ENCODE peak calls at places on chromosomes 6 and 20, in ten cellular contexts. M, R, T, N, G, F, A, P, U and E are unnamed samples. For H3K27me3, the result is how much of the 10 kb centered on the place peaks cover.

GRCh38 chr20:15449061-15449460 is 1111.6 kb upstream of the FLRT3 start:
- DNase-seq in F (no peak), G (no peak), R (no peak), A (no peak), T (no peak), N (no peak), M (no peak), P (no peak), U (no peak), E (no peak)

GRCh38 chr6:112144145-112144926 is 56.9 kb downstream of the FAM229B start:
- DNase-seq in M (no peak), U (no peak), R (no peak), T (no peak), A (no peak), G (no peak), F (no peak), P (no peak), N (no peak), E (no peak)

GRCh38 chr6:36118550-36119107 is 11.7 kb upstream of the MAPK13 start:
- DNase-seq in A (peak), U (no peak), N (no peak), F (no peak), T (no peak), R (no peak), P (peak), M (peak), G (peak), E (no peak)

GRCh38 chr6:112933947-112934346 is 586.8 kb downstream of the RFPL4B start:
- DNase-seq in R (no peak), F (no peak), N (peak), T (no peak), G (no peak), U (no peak), A (no peak), M (no peak), P (peak), E (no peak)

GRCh38 chr6:104958720-104959452 is 2.0 kb downstream of the LIN28B start:
- DNase-seq in T (no peak), N (no peak), A (no peak), G (no peak), U (no peak), M (no peak), R (no peak), F (no peak), P (no peak), E (no peak)

GRCh38 chr6:33818293-33818692 is 14.5 kb upstream of the MLN start:
- DNase-seq in G (no peak), A (no peak), P (no peak), F (no peak), R (no peak), U (no peak), T (no peak), M (no peak), N (no peak), E (no peak)

GRCh38 chr20:63738687-63739128 is 868 bp upstream of the SLC2A4RG start:
- DNase-seq in T (peak), A (peak), P (no peak), R (no peak), N (no peak), U (peak), G (no peak), F (no peak), M (peak), E (no peak)

GRCh38 chr6:152263582-152263981 is 373.6 kb downstream of the SYNE1 start:
- DNase-seq in R (no peak), U (no peak), N (no peak), M (no peak), G (no peak), T (no peak), F (no peak), P (no peak), A (no peak), E (no peak)

GRCh38 chr20:25274481-25274880 is 26.6 kb downstream of the PYGB start:
- DNase-seq in P (no peak), A (peak), G (no peak), N (no peak), T (peak), R (no peak), U (no peak), M (no peak), F (no peak), E (no peak)

GRCh38 chr20:23308908-23309307 is 41.7 kb upstream of the NXT1 start:
- DNase-seq in G (no peak), F (no peak), T (no peak), A (no peak), M (no peak), N (no peak), U (no peak), R (no peak), P (no peak), E (no peak)

GRCh38 chr6:73177221-73177944 is 47.9 kb downstream of the KHDC1L start:
- DNase-seq in R (no peak), G (no peak), P (no peak), N (no peak), M (no peak), A (no peak), F (no peak), T (no peak), U (no peak), E (no peak)

GRCh38 chr6:56951049-56951816 is 3.7 kb upstream of the BEND6 start:
- DNase-seq in P (no peak), N (no peak), U (peak), A (no peak), F (no peak), M (no peak), R (no peak), T (no peak), G (no peak), E (no peak)

GRCh38 chr6:128740951-128741350 is 142.0 kb upstream of the LAMA2 start:
- DNase-seq in U (peak), P (no peak), N (no peak), M (no peak), F (no peak), T (no peak), G (no peak), R (no peak), A (no peak), E (no peak)

GRCh38 chr6:143362192-143362558 is 88.3 kb downstream of the ADAT2 start:
- DNase-seq in N (no peak), F (no peak), P (no peak), R (no peak), G (no peak), T (no peak), M (no peak), U (no peak), A (no peak), E (no peak)

GRCh38 chr6:24323632-24324337 is 34.1 kb downstream of the DCDC2 start:
- DNase-seq in G (no peak), M (no peak), T (no peak), A (no peak), U (peak), P (no peak), R (no peak), F (no peak), N (peak), E (no peak)

GRCh38 chr20:52017669-52018317 is 173.8 kb downstream of the ZFP64 start:
- DNase-seq in R (no peak), N (no peak), P (no peak), U (no peak), T (no peak), G (no peak), M (no peak), F (no peak), A (no peak), E (no peak)

GRCh38 chr20:33062750-33063149 is 9.0 kb downstream of the BPIFB3 start:
- DNase-seq in M (no peak), P (no peak), U (no peak), T (no peak), R (no peak), A (no peak), N (no peak), F (no peak), G (no peak), E (no peak)

GRCh38 chr6:35719830-35720733 is 16.8 kb upstream of the ARMC12 start:
- DNase-seq in A (peak), M (peak), T (peak), U (peak), P (peak), N (no peak), R (peak), G (peak), F (peak), E (no peak)

GRCh38 chr6:16762547-16763477 is 1.6 kb upstream of the ATXN1 start:
- DNase-seq in G (peak), N (peak), R (peak), T (peak), U (peak), M (peak), P (peak), F (no peak), A (peak), E (peak)

GRCh38 chr20:34090645-34091044 is 21.4 kb downstream of the EIF2S2 start:
- DNase-seq in M (no peak), N (no peak), F (no peak), R (no peak), T (no peak), U (no peak), G (no peak), A (no peak), P (no peak), E (no peak)

GRCh38 chr6:26044140-26045045 is 42.8 kb upstream of the HFE start:
- DNase-seq in G (peak), F (peak), U (peak), R (no peak), A (peak), P (no peak), N (no peak), T (no peak), M (peak), E (peak)

GRCh38 chr20:2208897-2209296 is 86.9 kb upstream of the TGM3 start:
- DNase-seq in G (no peak), P (no peak), T (no peak), A (no peak), U (no peak), M (no peak), R (no peak), F (no peak), N (no peak), E (no peak)
- H3K27me3 ChIP-seq in G (under half), P (under half), T (under half), A (under half), U (under half), M (under half), R (under half), F (under half), N (under half), E (under half)

GRCh38 chr6:166579234-166579575 is 7.3 kb downstream of the RAMACL start:
- DNase-seq in G (peak), M (no peak), U (peak), T (no peak), N (no peak), F (no peak), P (no peak), A (no peak), R (no peak), E (no peak)
- H3K27me3 ChIP-seq in G (under half), M (under half), U (under half), T (under half), N (under half), F (under half), P (under half), A (under half), R (under half), E (under half)

GRCh38 chr6:39520943-39521342 is 198.4 kb upstream of the KCNK16 start:
- DNase-seq in F (no peak), R (no peak), A (no peak), M (no peak), N (no peak), T (no peak), G (no peak), P (no peak), U (no peak), E (no peak)
- H3K27me3 ChIP-seq in F (under half), R (under half), A (under half), M (under half), N (under half), T (under half), G (under half), P (under half), U (under half), E (under half)

GRCh38 chr20:19009071-19009688 is 195.6 kb downstream of the SCP2D1 start:
- DNase-seq in P (no peak), U (no peak), G (no peak), F (no peak), N (no peak), M (no peak), T (no peak), R (no peak), A (no peak), E (no peak)

GRCh38 chr20:19004975-19005374 is 191.4 kb downstream of the SCP2D1 start:
- DNase-seq in P (no peak), N (no peak), F (no peak), U (no peak), T (no peak), A (no peak), R (no peak), M (no peak), G (no peak), E (no peak)

GRCh38 chr20:19003759-19004336 is 190.3 kb downstream of the SCP2D1 start:
- DNase-seq in N (no peak), R (no peak), M (no peak), F (peak), A (no peak), G (no peak), T (no peak), U (no peak), P (no peak), E (no peak)

GRCh38 chr20:19012671-19013070 is 199.1 kb downstream of the SCP2D1 start:
- DNase-seq in P (peak), R (no peak), M (peak), N (no peak), F (no peak), G (peak), U (no peak), A (no peak), T (no peak), E (no peak)

GRCh38 chr20:19008497-19008896 is 194.9 kb downstream of the SCP2D1 start:
- DNase-seq in M (no peak), N (no peak), F (no peak), R (no peak), U (no peak), G (no peak), P (no peak), A (no peak), T (no peak), E (no peak)
- H3K27me3 ChIP-seq in M (under half), N (under half), F (under half), R (under half), U (under half), G (under half), P (under half), A (under half), T (under half), E (under half)

GRCh38 chr6:125361868-125362267 is 60.1 kb upstream of the HDDC2 start:
- DNase-seq in N (no peak), F (no peak), R (no peak), U (no peak), A (no peak), G (no peak), T (no peak), P (no peak), M (no peak), E (no peak)

GRCh38 chr6:125354649-125355048 is 52.9 kb upstream of the HDDC2 start:
- DNase-seq in R (no peak), G (no peak), F (no peak), U (no peak), P (no peak), N (no peak), A (no peak), M (no peak), T (no peak), E (no peak)

GRCh38 chr6:125358898-125359297 is 57.1 kb upstream of the HDDC2 start:
- DNase-seq in R (no peak), P (no peak), T (no peak), A (no peak), G (no peak), F (no peak), U (no peak), M (no peak), N (no peak), E (no peak)

GRCh38 chr6:125357515-125358256 is 55.9 kb upstream of the HDDC2 start:
- DNase-seq in N (peak), A (no peak), P (peak), R (no peak), U (peak), G (no peak), T (peak), M (no peak), F (peak), E (no peak)

DNA sequence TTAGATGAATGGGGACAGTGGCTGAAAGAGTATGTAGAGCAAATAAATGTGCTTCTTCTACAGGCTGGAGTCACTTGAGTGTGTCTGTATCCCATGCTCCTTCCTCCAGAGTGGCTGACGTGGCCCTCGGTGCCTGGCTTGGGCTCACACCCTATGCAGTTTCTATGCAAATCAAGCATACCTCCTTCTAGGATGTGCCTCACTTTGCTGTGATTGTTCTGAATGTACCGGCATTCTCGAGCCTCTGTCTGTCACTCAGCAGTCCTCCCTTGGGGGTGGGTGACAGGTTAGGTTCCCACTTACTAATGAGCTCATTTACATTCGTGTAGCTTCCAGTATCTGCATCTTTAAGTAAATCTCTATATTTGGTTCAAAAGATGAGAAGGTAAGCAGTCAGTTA is 55.1 kb upstream of the HDDC2 start:
- DNase-seq in U (no peak), A (no peak), F (no peak), R (no peak), P (no peak), T (no peak), G (no peak), N (no peak), M (no peak), E (no peak)
- H3K27me3 ChIP-seq in U (under half), A (under half), F (under half), R (under half), P (under half), T (under half), G (under half), N (under half), M (under half), E (under half)

GRCh38 chr6:109977791-109978173 is 329 bp upstream of the GPR6 start:
- DNase-seq in M (no peak), F (no peak), A (no peak), R (no peak), N (no peak), U (no peak), G (no peak), T (no peak), P (no peak), E (no peak)
- H3K27me3 ChIP-seq in M (under half), F (under half), A (under half), R (under half), N (under half), U (half or more), G (under half), T (half or more), P (under half), E (under half)

GRCh38 chr20:36099106-36099505 is 55.4 kb upstream of the EPB41L1 start:
- DNase-seq in A (no peak), R (no peak), M (no peak), N (no peak), T (no peak), U (no peak), G (no peak), F (no peak), P (no peak), E (no peak)
- H3K27me3 ChIP-seq in A (under half), R (under half), M (under half), N (under half), T (under half), U (under half), G (under half), F (under half), P (under half), E (under half)

GRCh38 chr20:664576-664975 is 11.0 kb downstream of the SCRT2 start:
- DNase-seq in U (no peak), N (no peak), F (no peak), A (no peak), P (no peak), T (no peak), R (no peak), G (no peak), M (no peak), E (no peak)
- H3K27me3 ChIP-seq in U (under half), N (under half), F (half or more), A (half or more), P (under half), T (half or more), R (half or more), G (under half), M (under half), E (under half)

GRCh38 chr6:100464162-100464851 is 414 bp downstream of the SIM1 start:
- DNase-seq in A (no peak), U (no peak), T (no peak), G (no peak), F (no peak), N (no peak), M (no peak), R (peak), P (no peak), E (peak)
- H3K27me3 ChIP-seq in A (half or more), U (half or more), T (half or more), G (half or more), F (half or more), N (half or more), M (half or more), R (half or more), P (half or more), E (under half)